ENCODE peak calls at places on chromosomes 7 and 10, in eight cellular contexts. K is left ventricle myocardium inferior; W is CD8-positive, alpha-beta T cell; M is stomach; D is ovary; S is IMR-90; C is body of pancreas; O is A549. T is an unnamed sample. For H3K4me1, the result is how much of the 10 kb centered on the place peaks cover.

GRCh38 chr7:256461-256940 is 33.5 kb upstream of the FOXL3 start:
- DNase-seq in D (no peak), M (no peak), S (no peak), W (no peak), C (no peak), O (no peak), K (peak), T (no peak)

GRCh38 chr7:2941201-2941859 is 97.2 kb upstream of the GNA12 start:
- DNase-seq in O (no peak), M (peak), C (no peak), K (no peak), D (no peak), W (no peak), S (no peak), T (no peak)

GRCh38 chr7:107966701-107967100 is 36.3 kb downstream of the LAMB1 start:
- DNase-seq in W (no peak), K (peak), S (peak), M (no peak), C (no peak), O (peak), D (no peak), T (no peak)

GRCh38 chr7:151010307-151011096 is 13.8 kb downstream of the ATG9B start:
- DNase-seq in S (peak), O (no peak), M (no peak), D (no peak), C (no peak), W (no peak), K (no peak), T (no peak)

GRCh38 chr7:105826143-105826542 is 50.3 kb downstream of the ATXN7L1 start:
- DNase-seq in C (no peak), M (no peak), K (no peak), O (no peak), S (peak), W (no peak), D (no peak), T (no peak)

GRCh38 chr10:124273141-124273540 is 145.6 kb downstream of the OAT start:
- DNase-seq in D (no peak), K (no peak), O (no peak), M (no peak), W (no peak), C (no peak), S (no peak), T (no peak)

GRCh38 chr7:47536705-47537611 is 45.0 kb downstream of the TNS3 start:
- DNase-seq in M (peak), S (peak), D (peak), W (no peak), K (peak), O (no peak), C (peak), T (peak)

GRCh38 chr10:43971981-43972380 is 323.3 kb upstream of the ZNF32 start:
- DNase-seq in C (no peak), K (no peak), S (no peak), M (no peak), D (no peak), O (no peak), W (no peak), T (no peak)

GRCh38 chr7:73699370-73700069 is 16.1 kb downstream of the BUD23 start:
- DNase-seq in C (no peak), M (no peak), K (no peak), S (no peak), W (no peak), D (no peak), O (no peak), T (no peak)

GRCh38 chr10:20466731-20467130 is 430.4 kb downstream of the NEBL start:
- DNase-seq in D (no peak), O (no peak), M (no peak), S (peak), W (no peak), K (no peak), C (no peak), T (no peak)

GRCh38 chr7:94893661-94894060 is 13.7 kb upstream of the PPP1R9A start:
- DNase-seq in W (no peak), D (no peak), S (no peak), M (no peak), O (no peak), C (no peak), K (no peak), T (no peak)

GRCh38 chr7:91201731-91202130 is 62.5 kb upstream of the FZD1 start:
- DNase-seq in D (no peak), W (no peak), C (no peak), M (no peak), K (no peak), S (no peak), O (no peak), T (no peak)

DNA sequence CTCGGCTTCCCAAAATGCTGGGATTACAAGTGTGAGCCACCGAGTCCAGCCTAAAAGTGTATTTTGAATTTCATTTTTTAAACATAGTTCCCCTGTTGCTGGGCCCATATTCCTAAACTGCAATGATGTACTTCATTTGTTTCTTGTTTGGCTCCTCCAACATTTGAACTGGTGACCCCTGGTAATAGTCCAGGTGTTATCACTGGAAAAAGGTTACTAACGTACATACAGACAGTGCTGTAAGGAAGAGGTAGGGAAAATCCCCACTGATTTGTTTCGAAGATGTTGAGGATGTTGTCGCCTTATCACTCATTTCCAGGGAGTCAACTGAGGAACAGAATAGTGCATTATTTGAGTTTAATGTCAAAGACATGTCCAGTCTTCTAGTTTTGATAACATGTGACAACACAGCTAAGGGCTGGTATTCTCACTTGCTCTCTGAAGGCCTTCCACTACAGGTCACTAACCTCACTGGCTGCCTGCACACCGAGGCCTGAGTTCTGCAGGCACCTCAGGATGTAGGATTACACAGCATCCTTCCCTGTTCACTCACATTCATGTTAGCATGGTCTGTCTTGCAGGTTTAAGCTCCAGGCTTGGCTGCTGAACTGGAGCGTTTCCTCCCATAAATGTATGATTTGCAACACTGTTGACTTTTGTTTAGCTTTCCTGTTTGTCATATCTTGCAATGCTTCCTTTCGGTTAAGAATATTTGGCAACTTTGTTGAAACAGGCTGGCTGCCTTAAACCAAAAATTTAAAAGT is 362.8 kb downstream of the INHBA start:
- DNase-seq in C (no peak), K (no peak), O (no peak), S (no peak), D (no peak), M (no peak), W (no peak), T (no peak)
- H3K4me1 ChIP-seq in C (under half), K (under half), O (under half), S (under half), D (under half), M (under half), W (under half), T (under half)

GRCh38 chr7:159010411-159010810 is 134.3 kb downstream of the VIPR2 start:
- DNase-seq in K (no peak), M (no peak), O (no peak), C (no peak), S (no peak), W (no peak), D (no peak), T (no peak)
- H3K4me1 ChIP-seq in K (under half), M (under half), O (under half), C (under half), S (under half), W (under half), D (under half), T (under half)

GRCh38 chr7:93856319-93856718 is 34.2 kb downstream of the TFPI2 start:
- DNase-seq in O (no peak), D (no peak), K (no peak), W (no peak), S (peak), M (no peak), C (no peak), T (no peak)

GRCh38 chr7:93854480-93854879 is 36.1 kb downstream of the TFPI2 start:
- DNase-seq in M (no peak), K (no peak), S (no peak), O (no peak), W (no peak), D (no peak), C (no peak), T (no peak)

DNA sequence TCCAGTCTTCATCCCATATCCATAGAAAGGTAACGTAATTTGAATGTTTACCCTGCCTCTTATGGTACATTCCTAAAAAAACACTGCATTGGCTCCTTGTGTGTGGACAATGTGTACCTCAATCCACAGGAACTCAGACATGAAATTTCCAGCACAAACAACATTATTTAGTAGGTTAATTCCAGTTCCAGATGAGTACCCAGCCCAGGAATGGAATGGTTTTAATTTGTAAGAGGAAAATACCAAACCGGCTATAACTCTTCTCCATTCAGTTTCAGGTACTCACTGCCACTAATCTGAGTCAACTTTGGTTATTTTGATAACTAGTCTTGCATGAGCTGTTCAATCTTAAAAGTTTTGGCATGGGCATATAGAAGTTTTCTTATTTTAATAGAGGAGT is 39.0 kb downstream of the TFPI2 start:
- DNase-seq in C (no peak), K (no peak), S (peak), M (no peak), W (no peak), D (no peak), O (no peak), T (no peak)
- H3K4me1 ChIP-seq in C (under half), K (under half), S (under half), M (under half), W (under half), D (under half), O (under half), T (under half)

DNA sequence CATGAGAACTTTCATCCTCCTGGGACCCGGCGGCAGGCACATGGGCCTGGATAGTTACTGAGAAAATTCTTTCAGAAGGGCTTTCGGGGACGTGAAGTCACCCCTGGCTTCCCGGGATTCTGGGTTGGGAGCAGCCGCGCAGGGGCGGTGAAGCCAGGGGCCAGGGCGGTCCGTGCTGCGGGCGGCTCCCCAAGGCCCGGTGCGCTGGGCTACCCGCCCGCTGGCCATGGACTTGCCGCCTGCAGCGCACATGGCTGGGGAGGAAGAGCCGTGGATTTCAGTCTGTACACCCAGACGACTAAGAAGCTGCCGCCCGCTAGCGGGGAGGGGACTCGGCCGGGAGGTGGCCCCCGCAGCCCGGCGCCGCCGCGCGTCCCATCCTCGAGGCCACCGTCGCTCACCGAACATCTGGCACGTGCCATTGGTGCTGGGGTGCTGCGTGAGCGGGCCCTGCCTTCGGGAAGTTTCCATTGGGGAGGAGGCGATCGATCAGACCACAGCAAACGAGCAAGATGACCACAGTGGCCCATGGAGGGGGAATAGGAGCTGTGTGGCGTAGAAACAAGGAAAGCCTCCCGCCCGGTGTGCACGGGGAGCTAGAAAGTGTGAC is 64.5 kb downstream of the TMEM209 start:
- DNase-seq in O (no peak), C (no peak), S (no peak), K (no peak), M (no peak), D (peak), W (no peak), T (no peak)
- H3K4me1 ChIP-seq in O (under half), C (under half), S (under half), K (under half), M (under half), D (under half), W (under half), T (under half)

GRCh38 chr10:21524526-21525366 is 736 bp downstream of the SKIDA1 start:
- DNase-seq in O (peak), D (no peak), S (peak), M (no peak), W (no peak), C (no peak), K (no peak), T (no peak)

GRCh38 chr10:21524131-21524525 is 1.4 kb downstream of the SKIDA1 start:
- DNase-seq in S (no peak), D (no peak), M (no peak), C (no peak), K (no peak), W (no peak), O (no peak), T (no peak)

GRCh38 chr10:21523557-21524008 is 1.9 kb downstream of the SKIDA1 start:
- DNase-seq in O (no peak), W (no peak), S (peak), K (no peak), M (no peak), C (no peak), D (peak), T (no peak)

GRCh38 chr10:21521910-21522533 is 3.5 kb downstream of the SKIDA1 start:
- DNase-seq in K (no peak), D (no peak), W (no peak), M (no peak), O (no peak), S (no peak), C (no peak), T (no peak)

DNA sequence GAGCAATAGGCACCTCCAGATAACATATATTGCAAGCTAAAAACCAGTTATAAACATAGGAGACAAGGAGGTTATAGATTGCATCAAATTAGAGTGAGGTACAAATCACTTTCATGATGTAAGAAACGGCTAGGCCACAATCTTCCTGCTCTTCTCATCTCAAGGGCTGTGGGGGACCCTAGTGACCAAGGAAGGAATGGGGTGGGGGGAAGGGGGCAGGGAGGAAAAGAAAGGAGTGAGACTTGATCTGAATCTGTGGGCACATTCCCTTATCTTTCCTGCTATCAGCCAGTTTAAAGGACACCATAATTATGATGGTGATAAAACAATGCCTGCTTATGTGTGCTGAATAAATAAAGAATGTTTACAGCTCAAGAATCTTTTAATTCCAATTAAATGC is 2.5 kb downstream of the SKIDA1 start:
- DNase-seq in K (no peak), O (peak), S (no peak), W (no peak), M (no peak), D (no peak), C (no peak), T (no peak)
- H3K4me1 ChIP-seq in K (half or more), O (under half), S (under half), W (under half), M (half or more), D (under half), C (under half), T (under half)

DNA sequence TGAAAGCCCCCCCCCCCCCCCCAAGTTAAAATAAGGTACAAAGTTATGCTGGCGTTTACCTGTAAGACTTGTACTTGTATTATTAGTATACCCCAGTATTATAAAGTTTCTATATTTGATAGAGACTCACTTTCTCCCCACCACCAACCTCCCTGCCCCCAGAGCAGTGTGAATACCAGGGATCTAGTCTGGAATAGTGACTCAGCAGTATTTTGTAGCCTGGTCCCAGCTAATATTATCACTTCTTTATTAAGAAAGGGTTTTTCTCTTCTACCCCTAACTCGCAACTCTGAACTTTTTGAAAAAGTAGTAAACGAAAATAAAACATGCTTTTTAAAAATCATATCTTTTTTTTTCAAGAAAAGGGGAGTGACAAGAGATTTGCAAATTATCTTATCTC is 26.7 kb downstream of the GLI3 start:
- DNase-seq in O (no peak), D (no peak), M (no peak), C (no peak), K (no peak), W (no peak), S (no peak), T (no peak)
- H3K4me1 ChIP-seq in O (under half), D (under half), M (under half), C (under half), K (under half), W (under half), S (under half), T (under half)